ENCODE peak calls at places on chromosomes 6 and 20, in four cellular contexts. P is DMS79, H is tibial artery, U is cardiac fibroblast. R is an unnamed sample.

GRCh38 chr6:169253745-169254238 is at the start of gene THBS2:
- DNase-seq in P (no peak), H (peak), U (peak), R (no peak)

GRCh38 chr6:112482373-112482772 is 135.2 kb downstream of the RFPL4B start:
- DNase-seq in P (no peak), H (no peak), U (no peak), R (no peak)

GRCh38 chr6:146879406-146880117 is 280.8 kb downstream of the ADGB start:
- DNase-seq in P (no peak), H (no peak), U (no peak), R (no peak)

GRCh38 chr6:161462148-161462547 is 188.3 kb upstream of the AGPAT4 start:
- DNase-seq in P (no peak), H (no peak), U (no peak), R (no peak)

GRCh38 chr20:14896569-14896968 is 559.2 kb upstream of the FLRT3 start:
- DNase-seq in P (no peak), H (no peak), U (no peak), R (no peak)

GRCh38 chr20:46696791-46697279 is 7.6 kb upstream of the TP53RK start:
- DNase-seq in P (no peak), H (no peak), U (no peak), R (no peak)

GRCh38 chr20:36468149-36469000 is 72.9 kb upstream of the MYL9 start:
- DNase-seq in P (no peak), H (no peak), U (no peak), R (no peak)

GRCh38 chr20:44414808-44415207 is 59.3 kb downstream of the HNF4A start:
- DNase-seq in P (no peak), H (no peak), U (no peak), R (no peak)

GRCh38 chr6:26105109-26105730 is 18.0 kb downstream of the HFE start:
- DNase-seq in P (no peak), H (no peak), U (no peak), R (no peak)

GRCh38 chr6:156449569-156449968 is 327.6 kb upstream of the ARID1B start:
- DNase-seq in P (no peak), H (no peak), U (no peak), R (no peak)

GRCh38 chr20:49906101-49906604 is 9.2 kb downstream of the SPATA2 start:
- DNase-seq in P (no peak), H (no peak), U (no peak), R (no peak)

GRCh38 chr6:108287373-108287772 is 7.5 kb upstream of the AFG1L start:
- DNase-seq in P (no peak), H (no peak), U (no peak), R (no peak)

GRCh38 chr6:35327349-35328027 is 14.9 kb upstream of the PPARD start:
- DNase-seq in P (peak), H (peak), U (peak), R (peak)

GRCh38 chr6:139943391-139943790 is 568.9 kb upstream of the CITED2 start:
- DNase-seq in P (no peak), H (no peak), U (peak), R (no peak)

GRCh38 chr6:99592900-99593299 is 13.7 kb upstream of the PRDM13 start:
- DNase-seq in P (no peak), H (no peak), U (peak), R (no peak)

GRCh38 chr20:9442858-9443257 is 71.5 kb upstream of the LAMP5 start:
- DNase-seq in P (no peak), H (no peak), U (peak), R (peak)

GRCh38 chr6:101429291-101429690 is 35.8 kb downstream of the GRIK2 start:
- DNase-seq in P (no peak), H (no peak), U (no peak), R (no peak)

GRCh38 chr6:108027594-108027993 is 46.9 kb downstream of the OSTM1 start:
- DNase-seq in P (no peak), H (no peak), U (peak), R (no peak)

GRCh38 chr6:166005846-166006592 is 161.6 kb downstream of the TBXT start:
- DNase-seq in P (no peak), H (no peak), U (peak), R (no peak)

GRCh38 chr20:44615876-44616603 is 33.7 kb downstream of the PKIG start:
- DNase-seq in P (no peak), H (no peak), U (no peak), R (no peak)

GRCh38 chr6:19268117-19268516 is 569.1 kb upstream of the ID4 start:
- DNase-seq in P (peak), H (no peak), U (no peak), R (no peak)

GRCh38 chr6:148426317-148426977 is 83.8 kb downstream of the SASH1 start:
- DNase-seq in P (no peak), H (no peak), U (peak), R (no peak)

GRCh38 chr6:46921731-46922130 is at the start of gene ADGRF5:
- DNase-seq in P (no peak), H (no peak), U (peak), R (no peak)

R was measured in GM13977.